ENCODE peak calls at places on chromosome 13, in nine cellular contexts. E is mesenteric fat pad; R is occipital lobe; U is cardiac fibroblast; G is HT1080; H is kidney tubule cell; O is EL; P is stimulated activated CD4-positive, alpha-beta T cell treated with anti-CD3 and anti-CD28 coated beads, Interleukin-1b, Interleukin-23, amount 100 ng/mL, for 48 hours; S is Calu3. L is an unnamed sample.

GRCh38 chr13:31119966-31120733 is 41.6 kb downstream of the HSPH1 start:
- DNase-seq in H (no peak), S (no peak), R (no peak), P (peak), G (no peak), O (no peak), U (peak), E (no peak), L (no peak)

GRCh38 chr13:48201044-48201443 is 32.0 kb upstream of the ITM2B start:
- DNase-seq in S (no peak), E (no peak), O (no peak), R (no peak), G (no peak), U (no peak), H (no peak), P (no peak), L (no peak)

GRCh38 chr13:67740871-67741475 is 510.8 kb upstream of the PCDH9 start:
- DNase-seq in S (no peak), R (no peak), P (no peak), G (no peak), H (no peak), E (no peak), U (no peak), O (no peak), L (no peak)

GRCh38 chr13:67736646-67737420 is 506.7 kb upstream of the PCDH9 start:
- DNase-seq in U (peak), G (peak), H (peak), R (peak), P (no peak), S (no peak), O (no peak), E (no peak), L (peak)

GRCh38 chr13:111115841-111116500 is 861 bp downstream of the ARHGEF7 start:
- DNase-seq in O (peak), R (no peak), P (no peak), G (no peak), E (no peak), U (peak), S (no peak), H (peak), L (no peak)

GRCh38 chr13:97226788-97227627 is 4.9 kb downstream of the MBNL2 start:
- DNase-seq in P (peak), E (no peak), H (peak), O (peak), G (no peak), U (peak), R (no peak), S (no peak), L (no peak)

GRCh38 chr13:30915691-30916541 is 9.8 kb downstream of the MEDAG start:
- DNase-seq in O (no peak), E (no peak), H (no peak), U (no peak), G (no peak), R (no peak), P (no peak), S (no peak), L (no peak)

GRCh38 chr13:27110056-27110746 is 61.4 kb downstream of the USP12 start:
- DNase-seq in E (no peak), S (no peak), U (no peak), G (no peak), H (no peak), R (no peak), O (no peak), P (no peak), L (no peak)

GRCh38 chr13:66586489-66586888 is 643.6 kb downstream of the PCDH9 start:
- DNase-seq in G (no peak), E (no peak), U (peak), O (no peak), R (no peak), H (no peak), P (no peak), S (no peak), L (no peak)

GRCh38 chr13:113843864-113844556 is 19.9 kb downstream of the GAS6 start:
- DNase-seq in E (no peak), G (no peak), H (no peak), P (no peak), U (no peak), O (no peak), R (no peak), S (no peak), L (no peak)

GRCh38 chr13:74258951-74259350 is 124.7 kb upstream of the KLF12 start:
- DNase-seq in O (no peak), R (no peak), H (no peak), G (no peak), E (no peak), U (no peak), S (no peak), P (no peak), L (no peak)

GRCh38 chr13:23460309-23460708 is 26.8 kb upstream of the SACS start:
- DNase-seq in H (no peak), R (no peak), S (no peak), O (no peak), G (no peak), U (no peak), E (no peak), P (no peak), L (no peak)

GRCh38 chr13:74287672-74288169 is 153.5 kb upstream of the KLF12 start:
- DNase-seq in S (peak), G (peak), O (peak), P (peak), R (peak), U (peak), E (no peak), H (peak), L (no peak)

GRCh38 chr13:75770164-75771145 is 134.3 kb downstream of the LMO7 start:
- DNase-seq in U (peak), R (no peak), O (peak), E (no peak), P (no peak), G (no peak), H (peak), S (no peak), L (no peak)